ENCODE peak calls at places on chromosomes 4 and X, in six cellular contexts. T is PC-3; W is CD14-positive monocyte; C is activated naive CD4-positive, alpha-beta T cell; I is transverse colon; Y is activated CD4-positive, alpha-beta T cell treated with anti-CD3 and anti-CD28 coated beads, Interleukin-2, amount 50 U/mL, for 48 hours. M is an unnamed sample.

GRCh38 chr4:118270492-118270891 is 82.3 kb downstream of the PRSS12 start:
- DNase-seq in T (peak), W (no peak), C (no peak), I (no peak), Y (no peak), M (no peak)

GRCh38 chr4:15295421-15296162 is 132.2 kb upstream of the C1QTNF7 start:
- DNase-seq in T (peak), W (no peak), C (no peak), I (no peak), Y (no peak), M (no peak)

GRCh38 chr4:76758290-76758882 is 139.6 kb downstream of the SOWAHB start:
- DNase-seq in T (peak), W (no peak), C (no peak), I (no peak), Y (no peak), M (no peak)

GRCh38 chrX:20547649-20548051 is 280.9 kb upstream of the RPS6KA3 start:
- DNase-seq in T (peak), W (no peak), C (no peak), I (peak), Y (no peak), M (no peak)

GRCh38 chr4:1463927-1464540 is 57.8 kb upstream of the NKX1-1 start:
- DNase-seq in T (no peak), W (peak), C (no peak), I (no peak), Y (no peak), M (no peak)

GRCh38 chr4:76233967-76234678 is 17.4 kb upstream of the FAM47E start:
- DNase-seq in T (no peak), W (no peak), C (no peak), I (peak), Y (no peak), M (no peak)

GRCh38 chr4:127580891-127581290 is 51.9 kb upstream of the INTU start:
- DNase-seq in T (no peak), W (no peak), C (no peak), I (no peak), Y (no peak), M (no peak)

GRCh38 chrX:77572322-77572721 is 125.1 kb downstream of the FGF16 start:
- DNase-seq in T (peak), W (no peak), C (no peak), I (no peak), Y (no peak), M (no peak)

GRCh38 chrX:120839506-120839905 is 36.2 kb downstream of the CT47B1 start:
- DNase-seq in T (peak), W (no peak), C (no peak), I (no peak), Y (no peak), M (no peak)

GRCh38 chr4:146095091-146095690 is 80.3 kb upstream of the LSM6 start:
- DNase-seq in T (peak), W (peak), C (no peak), I (peak), Y (peak), M (peak)

GRCh38 chr4:47050986-47051725 is 19.8 kb downstream of the GABRB1 start:
- DNase-seq in T (no peak), W (no peak), C (no peak), I (no peak), Y (no peak), M (no peak)

GRCh38 chr4:47705326-47705981 is 132.4 kb downstream of the CORIN start:
- DNase-seq in T (peak), W (no peak), C (no peak), I (no peak), Y (no peak), M (no peak)

GRCh38 chr4:123816970-123817688 is 420.5 kb downstream of the SPRY1 start:
- DNase-seq in T (no peak), W (no peak), C (no peak), I (no peak), Y (no peak), M (no peak)

GRCh38 chrX:132382068-132382467 is 106.8 kb downstream of the MBNL3 start:
- DNase-seq in T (no peak), W (no peak), C (no peak), I (no peak), Y (no peak), M (no peak)

GRCh38 chrX:9466711-9467110 is 1.9 kb downstream of the TBL1X start:
- DNase-seq in T (peak), W (no peak), C (no peak), I (no peak), Y (no peak), M (no peak)

GRCh38 chr4:150337709-150338108 is 244.2 kb upstream of the MAB21L2 start:
- DNase-seq in T (no peak), W (no peak), C (no peak), I (no peak), Y (no peak), M (no peak)

GRCh38 chr4:79563218-79563617 is 155.2 kb upstream of the GK2 start:
- DNase-seq in T (no peak), W (no peak), C (no peak), I (no peak), Y (no peak), M (no peak)

M was measured in stimulated activated CD4-positive, alpha-beta T cell treated with anti-CD3 and anti-CD28 coated beads, Interleukin-2, amount 100 ng/mL, for 24 hours.